ENCODE peak calls at places on chromosomes 5 and 9, in six cellular contexts. K, D, G, V, E and C are unnamed samples.

GRCh38 chr9:136567651-136568287 is 21.9 kb upstream of the NOTCH1 start:
- DNase-seq in K (no peak), D (no peak), G (peak), E (peak), V (no peak), C (no peak)

GRCh38 chr5:167716376-167716775 is 575.1 kb upstream of the WWC1 start:
- DNase-seq in E (no peak), K (no peak), V (no peak), D (no peak), G (no peak), C (no peak)

GRCh38 chr9:35687972-35688557 is 1.7 kb downstream of the TPM2 start:
- DNase-seq in K (no peak), D (no peak), V (no peak), E (no peak), G (no peak), C (no peak)

GRCh38 chr5:125961150-125961549 is 462.1 kb upstream of the GRAMD2B start:
- DNase-seq in K (no peak), G (no peak), E (no peak), D (no peak), V (no peak), C (no peak)

GRCh38 chr9:86061972-86062739 is 37.2 kb downstream of the GOLM1 start:
- DNase-seq in E (no peak), D (no peak), V (no peak), K (no peak), G (no peak), C (no peak)

GRCh38 chr5:118295045-118295444 is 693.3 kb downstream of the DTWD2 start:
- DNase-seq in G (no peak), D (no peak), V (no peak), E (no peak), K (no peak), C (no peak)

GRCh38 chr9:134653259-134654009 is 11.8 kb downstream of the COL5A1 start:
- DNase-seq in E (no peak), D (no peak), K (no peak), G (peak), V (no peak), C (no peak)

GRCh38 chr9:124664143-124664542 is 107.0 kb downstream of the NR6A1 start:
- DNase-seq in G (no peak), D (no peak), E (no peak), V (no peak), K (no peak), C (no peak)

GRCh38 chr9:68552700-68553099 is 12.0 kb upstream of the TMEM252 start:
- DNase-seq in E (peak), G (no peak), V (no peak), D (peak), K (no peak), C (no peak)

GRCh38 chr9:93390953-93391515 is 60.5 kb upstream of the FAM120A start:
- DNase-seq in K (no peak), D (no peak), G (no peak), V (no peak), E (no peak), C (no peak)

GRCh38 chr9:87263291-87263690 is 234.4 kb upstream of the DAPK1 start:
- DNase-seq in K (no peak), G (no peak), E (no peak), V (no peak), D (no peak), C (peak)

GRCh38 chr5:74761241-74761640 is 5.7 kb downstream of the GFM2 start:
- DNase-seq in D (no peak), V (no peak), K (no peak), E (no peak), G (no peak), C (no peak)

GRCh38 chr9:114261026-114261425 is 61.9 kb upstream of the ORM1 start:
- DNase-seq in K (no peak), E (no peak), D (no peak), G (no peak), V (no peak), C (no peak)

GRCh38 chr5:177980776-177981175 is 15.3 kb downstream of the PROP1 start:
- DNase-seq in V (no peak), D (no peak), G (no peak), K (no peak), E (no peak), C (no peak)

GRCh38 chr9:116234091-116234490 is 80.5 kb downstream of the PAPPA start:
- DNase-seq in E (peak), G (no peak), D (peak), K (no peak), V (no peak), C (no peak)

GRCh38 chr5:175457466-175457865 is 13.5 kb upstream of the DRD1 start:
- DNase-seq in V (no peak), D (no peak), G (no peak), K (no peak), E (no peak), C (no peak)

GRCh38 chr5:2780421-2781171 is 29.1 kb upstream of the IRX2 start:
- DNase-seq in V (no peak), G (no peak), E (no peak), D (no peak), K (no peak), C (no peak)

GRCh38 chr5:61673007-61673735 is 341.1 kb downstream of the ZSWIM6 start:
- DNase-seq in K (peak), V (no peak), E (peak), G (no peak), D (no peak), C (no peak)

GRCh38 chr9:17216011-17216410 is 81.2 kb downstream of the CNTLN start:
- DNase-seq in D (no peak), E (no peak), K (no peak), G (no peak), V (no peak), C (no peak)

GRCh38 chr5:89452081-89452480 is 569.1 kb upstream of the MEF2C start:
- DNase-seq in G (no peak), V (no peak), K (no peak), D (no peak), E (no peak), C (no peak)

GRCh38 chr5:57341380-57341979 is 141.1 kb downstream of the ACTBL2 start:
- DNase-seq in G (no peak), V (no peak), K (no peak), D (no peak), E (no peak), C (no peak)

GRCh38 chr5:129973716-129974426 is 69.6 kb downstream of the CHSY3 start:
- DNase-seq in V (no peak), D (peak), G (no peak), K (no peak), E (no peak), C (no peak)

GRCh38 chr9:83649080-83649479 is 26.1 kb downstream of the IDNK start:
- DNase-seq in E (peak), K (peak), G (peak), D (no peak), V (peak), C (peak)

GRCh38 chr5:163888366-163888765 is 382.9 kb downstream of the MAT2B start:
- DNase-seq in D (peak), E (no peak), G (no peak), K (no peak), V (no peak), C (no peak)

GRCh38 chr5:130278136-130278535 is 373.9 kb downstream of the CHSY3 start:
- DNase-seq in G (no peak), V (no peak), E (no peak), K (no peak), D (no peak), C (no peak)

GRCh38 chr5:10635257-10635860 is 71.5 kb downstream of the ANKRD33B start:
- DNase-seq in D (peak), K (peak), E (peak), V (peak), G (no peak), C (no peak)

GRCh38 chr9:37839491-37840461 is 39.2 kb downstream of the DCAF10 start:
- DNase-seq in E (no peak), K (no peak), D (no peak), V (no peak), G (no peak), C (peak)

GRCh38 chr5:56852228-56853000 is 37.1 kb downstream of the MAP3K1 start:
- DNase-seq in K (no peak), E (no peak), V (no peak), G (no peak), D (no peak), C (no peak)

GRCh38 chr5:126445502-126446174 is 22.4 kb downstream of the GRAMD2B start:
- DNase-seq in D (no peak), K (no peak), G (no peak), E (no peak), V (no peak), C (no peak)

GRCh38 chr5:1564182-1564748 is 40.5 kb upstream of the LPCAT1 start:
- DNase-seq in G (peak), K (no peak), V (no peak), D (peak), E (peak), C (no peak)

GRCh38 chr9:116945817-116946216 is 258.7 kb downstream of the TRIM32 start:
- DNase-seq in K (peak), E (no peak), V (no peak), D (no peak), G (no peak), C (no peak)

GRCh38 chr5:579211-579610 is 32.9 kb upstream of the CEP72 start:
- DNase-seq in K (no peak), D (no peak), V (no peak), E (no peak), G (no peak), C (no peak)